ENCODE peak calls at places on chromosomes 13 and 19, in four cellular contexts. E, N, W and I are unnamed samples.
A peak's percentile ranks its signal among the peaks of the same experiment; 100 is the strongest.

GRCh38 chr13:112979406-112979902 is 10.4 kb downstream of the MCF2L start:
- DNase-seq in E (no peak), W (no peak), N (no peak), I (no peak)

GRCh38 chr13:49097374-49097773 is 121.7 kb downstream of the FNDC3A start:
- DNase-seq in E (peak; percentile 54), N (no peak), W (peak; percentile 41), I (peak; percentile 60)

GRCh38 chr13:31982540-31982939 is 49.0 kb upstream of the FRY start:
- DNase-seq in N (peak; percentile 23), W (peak; percentile 88), E (peak; percentile 96), I (peak; percentile 64)

GRCh38 chr19:32570081-32570785 is 10.8 kb upstream of the PDCD5 start:
- DNase-seq in N (peak; percentile 70), E (peak; percentile 25), W (peak; percentile 56), I (peak; percentile 49)

GRCh38 chr19:13633109-13633508 is 126.8 kb upstream of the CACNA1A start:
- DNase-seq in E (peak; percentile 48), W (no peak), N (no peak), I (no peak)

GRCh38 chr19:46478356-46478986 is 7.1 kb upstream of the PNMA8A start:
- DNase-seq in W (no peak), E (peak; percentile 83), N (no peak), I (no peak)

GRCh38 chr13:79946556-79946955 is 394.4 kb downstream of the SPRY2 start:
- DNase-seq in W (no peak), E (no peak), N (no peak), I (no peak)

GRCh38 chr19:14570864-14571527 is 870 bp downstream of the NDUFB7 start:
- DNase-seq in E (no peak), N (no peak), W (peak; percentile 25), I (no peak)

GRCh38 chr13:72435251-72435650 is 292.2 kb downstream of the MZT1 start:
- DNase-seq in E (peak; percentile 26), W (no peak), N (no peak), I (no peak)

GRCh38 chr13:91701975-91702374 is 303.6 kb downstream of the GPC5 start:
- DNase-seq in E (no peak), W (no peak), N (no peak), I (no peak)

GRCh38 chr19:2711937-2712205 is 9.3 kb downstream of the DIRAS1 start:
- DNase-seq in N (no peak), E (no peak), W (no peak), I (no peak)
- H3K27ac ChIP-seq in N (no peak overlapping the region), E (no peak overlapping the region), W (no peak overlapping the region), I (no peak overlapping the region)

DNA sequence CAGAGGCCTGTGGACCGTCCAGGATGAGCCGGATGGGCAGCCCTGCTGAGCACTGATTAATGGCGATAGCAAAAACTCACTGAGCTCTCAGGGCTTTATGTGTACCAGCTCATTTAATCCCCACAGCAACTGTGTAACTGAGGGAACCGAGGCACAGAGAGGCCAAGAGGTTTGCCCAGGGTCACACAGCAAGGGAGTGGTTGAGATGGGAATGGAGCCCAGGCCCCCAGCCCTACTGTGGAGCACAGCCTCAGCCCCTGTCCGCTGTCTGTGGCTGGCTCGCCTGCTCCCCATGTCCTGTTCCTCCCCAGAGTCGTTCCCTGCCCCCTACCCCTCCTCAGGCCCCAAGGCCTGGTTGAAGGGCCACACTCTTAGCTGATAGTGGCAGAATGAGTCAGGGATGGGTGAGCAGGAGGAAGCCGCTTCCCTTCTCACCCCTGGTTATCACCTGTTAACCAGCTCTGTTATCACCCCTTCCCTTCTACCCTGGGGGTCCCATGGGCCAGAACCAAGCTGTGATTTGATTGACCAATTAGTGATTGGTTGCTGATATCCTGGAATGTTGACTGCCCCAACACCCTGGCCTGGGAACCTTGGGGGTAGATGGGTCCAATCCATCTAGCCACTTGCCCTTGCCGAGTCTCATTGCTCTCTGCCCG is 21.2 kb downstream of the CAPN12 start:
- DNase-seq in N (no peak), E (no peak), W (no peak), I (no peak)
- H3K27ac ChIP-seq in N (no peak overlapping the region), E (no peak overlapping the region), W (no peak overlapping the region), I (peak overlapping the region; percentile 84)

GRCh38 chr19:38898788-38899446 is 501 bp downstream of the SIRT2 start:
- DNase-seq in N (peak; percentile 54), E (peak; percentile 13), W (no peak), I (no peak)
- H3K27ac ChIP-seq in N (peak overlapping the region; percentile 64), E (peak overlapping the region; percentile 75), W (no peak overlapping the region), I (peak overlapping the region; percentile 72)

GRCh38 chr13:94972262-94972661 is 259.9 kb upstream of the SOX21 start:
- DNase-seq in W (no peak), E (no peak), N (no peak), I (no peak)

GRCh38 chr13:94967183-94968039 is 255.1 kb upstream of the SOX21 start:
- DNase-seq in E (peak; percentile 20), N (peak; percentile 21), W (no peak), I (no peak)

GRCh38 chr13:94966380-94966779 is 254.0 kb upstream of the SOX21 start:
- DNase-seq in E (no peak), W (no peak), N (no peak), I (no peak)

GRCh38 chr13:94968757-94969086 is 256.4 kb upstream of the SOX21 start:
- DNase-seq in W (no peak), E (no peak), N (peak; percentile 25), I (no peak)

GRCh38 chr13:94968040-94968756 is 255.9 kb upstream of the SOX21 start:
- DNase-seq in W (no peak), E (peak; percentile 20), N (peak; percentile 62), I (no peak)
- H3K27ac ChIP-seq in W (no peak overlapping the region), E (no peak overlapping the region), N (peak overlapping the region; percentile 85), I (no peak overlapping the region)

GRCh38 chr13:24670927-24671326 is 9.3 kb upstream of the ATP12A start:
- DNase-seq in W (no peak), E (peak; percentile 20), N (peak; percentile 62), I (peak; percentile 18)

GRCh38 chr13:24671367-24672117 is 8.7 kb upstream of the ATP12A start:
- DNase-seq in N (peak; percentile 54), E (peak; percentile 81), W (peak; percentile 95), I (peak; percentile 88)

GRCh38 chr13:24668511-24668910 is 11.7 kb upstream of the ATP12A start:
- DNase-seq in E (no peak), W (no peak), N (no peak), I (no peak)

GRCh38 chr13:24668955-24669354 is 11.3 kb upstream of the ATP12A start:
- DNase-seq in W (peak; percentile 90), N (no peak), E (no peak), I (peak; percentile 81)

DNA sequence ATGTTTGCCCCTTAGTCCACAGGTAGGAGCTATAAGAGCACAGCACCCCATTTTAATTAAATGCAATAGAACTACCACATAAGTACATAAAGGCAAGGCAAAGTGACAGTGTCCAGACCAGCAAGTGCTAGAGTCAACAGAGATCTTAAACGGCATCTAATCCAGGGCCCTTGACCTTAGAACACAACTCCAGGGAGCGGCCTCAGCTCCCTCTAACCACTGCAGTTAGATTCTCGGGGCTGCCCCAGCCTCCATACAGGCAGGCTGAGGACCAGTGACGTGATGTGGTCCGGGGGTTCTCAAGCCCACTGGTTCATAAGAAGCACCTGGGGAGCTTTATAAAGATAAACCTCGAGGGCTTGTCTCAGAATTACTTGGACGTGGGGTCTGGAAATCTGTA is 10.0 kb upstream of the ATP12A start:
- DNase-seq in E (no peak), N (no peak), W (no peak), I (no peak)
- H3K27ac ChIP-seq in E (no peak overlapping the region), N (no peak overlapping the region), W (peak overlapping the region; percentile 88), I (no peak overlapping the region)

GRCh38 chr19:18202759-18203407 is 959 bp downstream of the RAB3A start:
- DNase-seq in E (no peak), W (no peak), N (no peak), I (no peak)
- H3K27ac ChIP-seq in E (peak overlapping the region; percentile 92), W (no peak overlapping the region), N (no peak overlapping the region), I (peak overlapping the region; percentile 92)

GRCh38 chr13:61423879-61424278 is 8.2 kb upstream of the PCDH20 start:
- DNase-seq in E (no peak), N (no peak), W (no peak), I (no peak)
- H3K27ac ChIP-seq in E (no peak overlapping the region), N (no peak overlapping the region), W (no peak overlapping the region), I (no peak overlapping the region)